ENCODE peak calls at places on chromosome 9, in five cellular contexts. One of them, this sample, is unnamed.

GRCh38 chr9:37390759-37391158 is 31.7 kb upstream of the GRHPR start:
- DNase-seq in stimulated activated CD8-positive, alpha-beta memory T cell treated with anti-CD3 and anti-CD28 coated beads, Interleukin-12 subunit alpha, Interleukin-12 subunit beta, amount 100 ng/mL, for 1 hour: no peak
- DNase-seq in T-helper 9 cell: peak; percentile 9
- DNase-seq in upper lobe of right lung: no peak
- DNase-seq in T-helper 17 cell: no peak
- DNase-seq in this sample: peak; percentile 92

GRCh38 chr9:14345586-14346237 is 31.8 kb upstream of the NFIB start:
- DNase-seq in stimulated activated CD8-positive, alpha-beta memory T cell treated with anti-CD3 and anti-CD28 coated beads, Interleukin-12 subunit alpha, Interleukin-12 subunit beta, amount 100 ng/mL, for 1 hour: no peak
- DNase-seq in T-helper 9 cell: no peak
- DNase-seq in upper lobe of right lung: no peak
- DNase-seq in T-helper 17 cell: no peak
- DNase-seq in this sample: no peak

GRCh38 chr9:13971910-13972655 is 341.9 kb downstream of the NFIB start:
- DNase-seq in stimulated activated CD8-positive, alpha-beta memory T cell treated with anti-CD3 and anti-CD28 coated beads, Interleukin-12 subunit alpha, Interleukin-12 subunit beta, amount 100 ng/mL, for 1 hour: no peak
- DNase-seq in T-helper 9 cell: no peak
- DNase-seq in upper lobe of right lung: no peak
- DNase-seq in T-helper 17 cell: no peak
- DNase-seq in this sample: no peak

GRCh38 chr9:804026-804425 is 37.5 kb upstream of the DMRT1 start:
- DNase-seq in stimulated activated CD8-positive, alpha-beta memory T cell treated with anti-CD3 and anti-CD28 coated beads, Interleukin-12 subunit alpha, Interleukin-12 subunit beta, amount 100 ng/mL, for 1 hour: no peak
- DNase-seq in T-helper 9 cell: no peak
- DNase-seq in upper lobe of right lung: no peak
- DNase-seq in T-helper 17 cell: no peak
- DNase-seq in this sample: no peak

GRCh38 chr9:128026255-128027165 is 40.6 kb downstream of the NAIF1 start:
- DNase-seq in stimulated activated CD8-positive, alpha-beta memory T cell treated with anti-CD3 and anti-CD28 coated beads, Interleukin-12 subunit alpha, Interleukin-12 subunit beta, amount 100 ng/mL, for 1 hour: peak; percentile 60
- DNase-seq in T-helper 9 cell: peak; percentile 70
- DNase-seq in upper lobe of right lung: no peak
- DNase-seq in T-helper 17 cell: peak; percentile 77
- DNase-seq in this sample: peak; percentile 72

GRCh38 chr9:101618693-101619092 is 23.9 kb upstream of the PPP3R2 start:
- DNase-seq in stimulated activated CD8-positive, alpha-beta memory T cell treated with anti-CD3 and anti-CD28 coated beads, Interleukin-12 subunit alpha, Interleukin-12 subunit beta, amount 100 ng/mL, for 1 hour: no peak
- DNase-seq in T-helper 9 cell: no peak
- DNase-seq in upper lobe of right lung: no peak
- DNase-seq in T-helper 17 cell: no peak
- DNase-seq in this sample: no peak

GRCh38 chr9:114662081-114662989 is 4.7 kb upstream of the TEX53 start:
- DNase-seq in stimulated activated CD8-positive, alpha-beta memory T cell treated with anti-CD3 and anti-CD28 coated beads, Interleukin-12 subunit alpha, Interleukin-12 subunit beta, amount 100 ng/mL, for 1 hour: peak; percentile 43
- DNase-seq in T-helper 9 cell: peak; percentile 57
- DNase-seq in upper lobe of right lung: no peak
- DNase-seq in T-helper 17 cell: peak; percentile 35
- DNase-seq in this sample: no peak

GRCh38 chr9:95726756-95727155 is 148.7 kb upstream of the ERCC6L2 start:
- DNase-seq in stimulated activated CD8-positive, alpha-beta memory T cell treated with anti-CD3 and anti-CD28 coated beads, Interleukin-12 subunit alpha, Interleukin-12 subunit beta, amount 100 ng/mL, for 1 hour: no peak
- DNase-seq in T-helper 9 cell: no peak
- DNase-seq in upper lobe of right lung: no peak
- DNase-seq in T-helper 17 cell: no peak
- DNase-seq in this sample: no peak

GRCh38 chr9:110911659-110912473 is 126.4 kb downstream of the LPAR1 start:
- DNase-seq in stimulated activated CD8-positive, alpha-beta memory T cell treated with anti-CD3 and anti-CD28 coated beads, Interleukin-12 subunit alpha, Interleukin-12 subunit beta, amount 100 ng/mL, for 1 hour: no peak
- DNase-seq in T-helper 9 cell: no peak
- DNase-seq in upper lobe of right lung: no peak
- DNase-seq in T-helper 17 cell: no peak
- DNase-seq in this sample: no peak

GRCh38 chr9:92100237-92100911 is 14.8 kb downstream of the SPTLC1 start:
- DNase-seq in stimulated activated CD8-positive, alpha-beta memory T cell treated with anti-CD3 and anti-CD28 coated beads, Interleukin-12 subunit alpha, Interleukin-12 subunit beta, amount 100 ng/mL, for 1 hour: no peak
- DNase-seq in T-helper 9 cell: no peak
- DNase-seq in upper lobe of right lung: no peak
- DNase-seq in T-helper 17 cell: no peak
- DNase-seq in this sample: no peak

GRCh38 chr9:134942421-134943119 is 24.9 kb upstream of the FCN1 start:
- DNase-seq in stimulated activated CD8-positive, alpha-beta memory T cell treated with anti-CD3 and anti-CD28 coated beads, Interleukin-12 subunit alpha, Interleukin-12 subunit beta, amount 100 ng/mL, for 1 hour: no peak
- DNase-seq in T-helper 9 cell: no peak
- DNase-seq in upper lobe of right lung: peak; percentile 46
- DNase-seq in T-helper 17 cell: no peak
- DNase-seq in this sample: no peak

GRCh38 chr9:99046542-99047071 is 58.3 kb upstream of the TGFBR1 start:
- DNase-seq in stimulated activated CD8-positive, alpha-beta memory T cell treated with anti-CD3 and anti-CD28 coated beads, Interleukin-12 subunit alpha, Interleukin-12 subunit beta, amount 100 ng/mL, for 1 hour: no peak
- DNase-seq in T-helper 9 cell: no peak
- DNase-seq in upper lobe of right lung: no peak
- DNase-seq in T-helper 17 cell: no peak
- DNase-seq in this sample: no peak

GRCh38 chr9:135865531-135865930 is 41.8 kb downstream of the CAMSAP1 start:
- DNase-seq in stimulated activated CD8-positive, alpha-beta memory T cell treated with anti-CD3 and anti-CD28 coated beads, Interleukin-12 subunit alpha, Interleukin-12 subunit beta, amount 100 ng/mL, for 1 hour: no peak
- DNase-seq in T-helper 9 cell: no peak
- DNase-seq in upper lobe of right lung: no peak
- DNase-seq in T-helper 17 cell: no peak
- DNase-seq in this sample: no peak

GRCh38 chr9:110995511-110996340 is 42.5 kb downstream of the LPAR1 start:
- DNase-seq in stimulated activated CD8-positive, alpha-beta memory T cell treated with anti-CD3 and anti-CD28 coated beads, Interleukin-12 subunit alpha, Interleukin-12 subunit beta, amount 100 ng/mL, for 1 hour: no peak
- DNase-seq in T-helper 9 cell: no peak
- DNase-seq in upper lobe of right lung: no peak
- DNase-seq in T-helper 17 cell: no peak
- DNase-seq in this sample: no peak

This sample was measured in GM12864.